ENCODE peak calls at places on chromosome 13, in five cellular contexts. One of them, this sample, is unnamed.

GRCh38 chr13:100508391-100508790 is 80.2 kb downstream of the GGACT start:
- DNase-seq in lower lobe of right lung: no peak
- DNase-seq in right lobe of liver: no peak
- DNase-seq in cardiac fibroblast: no peak
- DNase-seq in DND-41: no peak
- DNase-seq in this sample: no peak

GRCh38 chr13:29162638-29163037 is 342.5 kb downstream of the MTUS2 start:
- DNase-seq in lower lobe of right lung: no peak
- DNase-seq in cardiac fibroblast: no peak
- DNase-seq in right lobe of liver: no peak
- DNase-seq in DND-41: no peak
- DNase-seq in this sample: peak; percentile 61

GRCh38 chr13:66200555-66200954 is 1029.6 kb downstream of the PCDH9 start:
- DNase-seq in right lobe of liver: no peak
- DNase-seq in lower lobe of right lung: no peak
- DNase-seq in cardiac fibroblast: peak; percentile 33
- DNase-seq in DND-41: no peak
- DNase-seq in this sample: no peak

GRCh38 chr13:40624338-40624737 is 42.1 kb downstream of the FOXO1 start:
- DNase-seq in DND-41: no peak
- DNase-seq in cardiac fibroblast: peak; percentile 29
- DNase-seq in lower lobe of right lung: no peak
- DNase-seq in right lobe of liver: no peak
- DNase-seq in this sample: no peak

GRCh38 chr13:44368062-44368591 is 5.5 kb upstream of the SERP2 start:
- DNase-seq in lower lobe of right lung: no peak
- DNase-seq in cardiac fibroblast: no peak
- DNase-seq in right lobe of liver: no peak
- DNase-seq in DND-41: no peak
- DNase-seq in this sample: no peak

GRCh38 chr13:100751826-100752225 is 77.2 kb upstream of the TMTC4 start:
- DNase-seq in right lobe of liver: no peak
- DNase-seq in cardiac fibroblast: no peak
- DNase-seq in lower lobe of right lung: no peak
- DNase-seq in DND-41: no peak
- DNase-seq in this sample: no peak

GRCh38 chr13:99404005-99404755 is 97.0 kb upstream of the GPR183 start:
- DNase-seq in DND-41: no peak
- DNase-seq in cardiac fibroblast: no peak
- DNase-seq in right lobe of liver: no peak
- DNase-seq in lower lobe of right lung: no peak
- DNase-seq in this sample: no peak

GRCh38 chr13:108226184-108226583 is 8.0 kb downstream of the ABHD13 start:
- DNase-seq in DND-41: no peak
- DNase-seq in right lobe of liver: no peak
- DNase-seq in lower lobe of right lung: no peak
- DNase-seq in cardiac fibroblast: no peak
- DNase-seq in this sample: peak; percentile 8

GRCh38 chr13:111027481-111028439 is 87.3 kb upstream of the ARHGEF7 start:
- DNase-seq in lower lobe of right lung: no peak
- DNase-seq in DND-41: no peak
- DNase-seq in cardiac fibroblast: peak; percentile 29
- DNase-seq in right lobe of liver: no peak
- DNase-seq in this sample: no peak

GRCh38 chr13:42498521-42498920 is 75.4 kb upstream of the TNFSF11 start:
- DNase-seq in right lobe of liver: no peak
- DNase-seq in cardiac fibroblast: no peak
- DNase-seq in DND-41: no peak
- DNase-seq in lower lobe of right lung: no peak
- DNase-seq in this sample: peak; percentile 63
- TF ChIP-seq CTCF in right lobe of liver: no peak
- TF ChIP-seq CTCF in cardiac fibroblast: peak; percentile 20
- TF ChIP-seq CTCF in DND-41: peak; percentile 40
- TF ChIP-seq CTCF in lower lobe of right lung: no peak
- TF ChIP-seq CTCF in this sample: peak; percentile 33

DNA sequence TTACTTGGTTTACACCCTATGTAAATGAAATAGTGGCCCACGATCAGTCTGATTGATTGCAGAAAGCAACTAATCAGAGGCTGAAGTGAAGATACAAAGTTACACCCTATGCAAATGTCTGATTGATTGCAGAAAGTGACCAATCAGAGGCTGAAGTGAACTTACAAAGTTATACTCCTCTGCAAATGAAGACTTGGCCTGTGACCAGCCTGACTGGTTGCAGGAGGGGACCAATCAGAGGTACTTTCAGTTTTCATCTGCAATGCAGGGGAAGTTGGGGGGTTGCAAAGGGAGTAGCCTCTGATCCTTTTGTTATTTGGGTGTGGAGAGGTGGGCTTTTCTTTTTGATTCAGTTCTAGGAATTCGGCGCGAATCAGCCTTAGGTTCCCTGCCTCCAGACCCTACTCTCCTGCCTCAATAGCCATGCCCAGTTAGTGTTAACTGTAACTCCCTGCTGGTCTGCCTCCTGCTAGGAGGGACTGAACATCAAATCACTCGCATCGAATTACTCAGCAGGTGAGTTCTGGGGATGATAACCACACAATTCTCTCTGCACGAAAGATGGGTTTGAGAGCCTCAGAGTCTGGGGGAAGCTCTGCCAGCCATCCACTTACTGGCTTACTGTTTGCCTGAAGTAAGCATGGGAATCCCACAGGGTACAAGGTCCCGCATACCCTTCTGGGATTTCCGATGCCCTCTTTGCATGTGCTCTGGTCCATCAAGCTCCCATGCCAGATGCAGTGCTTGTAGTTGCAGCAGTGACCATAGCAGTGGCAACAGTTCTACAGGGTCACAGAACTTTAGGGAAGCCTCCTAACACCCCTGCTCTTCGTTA is 7.5 kb downstream of the ARL11 start:
- DNase-seq in DND-41: peak; percentile 12
- DNase-seq in right lobe of liver: no peak
- DNase-seq in lower lobe of right lung: no peak
- DNase-seq in cardiac fibroblast: peak; percentile 78
- DNase-seq in this sample: peak; percentile 61
- H3K4me3 ChIP-seq in DND-41: no peak overlapping the region
- H3K4me3 ChIP-seq in right lobe of liver: peak overlapping the region; percentile 12
- H3K4me3 ChIP-seq in lower lobe of right lung: peak overlapping the region; percentile 36
- H3K4me3 ChIP-seq in cardiac fibroblast: no peak overlapping the region
- H3K4me3 ChIP-seq in this sample: no peak overlapping the region

GRCh38 chr13:26605845-26606244 is 48.4 kb downstream of the WASF3 start:
- DNase-seq in lower lobe of right lung: no peak
- DNase-seq in cardiac fibroblast: no peak
- DNase-seq in right lobe of liver: peak; percentile 48
- DNase-seq in DND-41: no peak
- DNase-seq in this sample: peak; percentile 2
- TF ChIP-seq CTCF in lower lobe of right lung: no peak
- TF ChIP-seq CTCF in cardiac fibroblast: no peak
- TF ChIP-seq CTCF in right lobe of liver: peak; percentile 10
- TF ChIP-seq CTCF in DND-41: peak; percentile 17
- TF ChIP-seq CTCF in this sample: peak; percentile 19

DNA sequence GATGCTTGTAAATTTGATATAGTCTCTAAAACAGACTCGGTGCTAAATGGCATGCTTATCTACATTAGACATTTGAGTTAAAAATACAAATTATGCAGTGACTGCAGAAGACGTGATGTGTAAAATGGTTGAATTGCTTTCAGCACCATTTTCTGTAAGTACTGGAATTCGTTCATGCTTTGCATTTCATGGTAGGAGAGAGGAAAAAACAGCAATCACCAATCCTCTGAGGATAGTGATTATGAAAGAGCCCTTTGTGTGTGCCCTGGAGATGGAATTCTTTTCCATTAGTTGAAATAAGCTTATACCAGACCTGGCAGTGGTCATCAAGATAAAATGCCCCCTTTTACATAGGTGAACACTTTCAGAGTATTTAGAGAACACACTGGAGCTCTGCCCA is 1.7 kb downstream of the CNMD start:
- DNase-seq in cardiac fibroblast: no peak
- DNase-seq in right lobe of liver: no peak
- DNase-seq in DND-41: no peak
- DNase-seq in lower lobe of right lung: no peak
- DNase-seq in this sample: no peak
- H3K4me3 ChIP-seq in cardiac fibroblast: no peak overlapping the region
- H3K4me3 ChIP-seq in right lobe of liver: no peak overlapping the region
- H3K4me3 ChIP-seq in DND-41: no peak overlapping the region
- H3K4me3 ChIP-seq in lower lobe of right lung: no peak overlapping the region
- H3K4me3 ChIP-seq in this sample: no peak overlapping the region

DNA sequence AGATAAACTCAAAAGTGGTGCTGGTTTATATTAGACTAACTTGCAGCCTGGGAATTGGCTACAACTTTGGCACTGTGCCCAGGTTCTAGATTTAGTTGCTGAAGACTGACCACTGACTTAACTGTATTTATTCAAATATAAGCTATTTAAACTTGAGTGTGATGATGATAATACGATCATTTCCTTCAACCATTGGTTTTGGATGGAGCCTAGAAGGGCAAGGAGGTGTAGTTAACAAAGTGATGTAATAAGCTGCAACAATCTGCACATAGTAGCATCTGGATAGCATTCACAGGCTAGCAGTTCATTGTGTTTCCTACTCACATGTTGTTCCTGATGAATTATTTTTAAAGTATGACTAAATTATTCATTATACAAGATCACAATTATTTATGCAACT is 55.2 kb upstream of the DACH1 start:
- DNase-seq in DND-41: no peak
- DNase-seq in lower lobe of right lung: no peak
- DNase-seq in cardiac fibroblast: peak; percentile 3
- DNase-seq in right lobe of liver: no peak
- DNase-seq in this sample: no peak
- TF ChIP-seq CTCF in DND-41: no peak
- TF ChIP-seq CTCF in lower lobe of right lung: no peak
- TF ChIP-seq CTCF in cardiac fibroblast: no peak
- TF ChIP-seq CTCF in right lobe of liver: no peak
- TF ChIP-seq CTCF in this sample: no peak

GRCh38 chr13:112968910-112969691 is at the start of gene MCF2L:
- DNase-seq in cardiac fibroblast: peak; percentile 42
- DNase-seq in right lobe of liver: no peak
- DNase-seq in DND-41: peak; percentile 73
- DNase-seq in lower lobe of right lung: peak; percentile 66
- DNase-seq in this sample: peak; percentile 3

GRCh38 chr13:112968380-112968909 is 569 bp upstream of the MCF2L start:
- DNase-seq in DND-41: peak; percentile 38
- DNase-seq in lower lobe of right lung: peak; percentile 76
- DNase-seq in cardiac fibroblast: no peak
- DNase-seq in right lobe of liver: peak; percentile 75
- DNase-seq in this sample: peak; percentile 1

GRCh38 chr13:112970552-112971287 is 1.7 kb downstream of the MCF2L start:
- DNase-seq in right lobe of liver: no peak
- DNase-seq in cardiac fibroblast: no peak
- DNase-seq in DND-41: no peak
- DNase-seq in lower lobe of right lung: no peak
- DNase-seq in this sample: no peak

GRCh38 chr13:112971288-112971643 is 2.3 kb downstream of the MCF2L start:
- DNase-seq in lower lobe of right lung: no peak
- DNase-seq in cardiac fibroblast: no peak
- DNase-seq in right lobe of liver: no peak
- DNase-seq in DND-41: no peak
- DNase-seq in this sample: no peak

GRCh38 chr13:112969692-112970338 is 801 bp downstream of the MCF2L start:
- DNase-seq in cardiac fibroblast: no peak
- DNase-seq in DND-41: no peak
- DNase-seq in lower lobe of right lung: no peak
- DNase-seq in right lobe of liver: no peak
- DNase-seq in this sample: no peak
- H3K4me3 ChIP-seq in cardiac fibroblast: no peak overlapping the region
- H3K4me3 ChIP-seq in DND-41: peak overlapping the region; percentile 92
- H3K4me3 ChIP-seq in lower lobe of right lung: peak overlapping the region; percentile 60
- H3K4me3 ChIP-seq in right lobe of liver: peak overlapping the region; percentile 62
- H3K4me3 ChIP-seq in this sample: no peak overlapping the region

GRCh38 chr13:113491418-113491883 is 940 bp upstream of the DCUN1D2 start:
- DNase-seq in right lobe of liver: no peak
- DNase-seq in cardiac fibroblast: peak; percentile 37
- DNase-seq in lower lobe of right lung: peak; percentile 60
- DNase-seq in DND-41: no peak
- DNase-seq in this sample: peak; percentile 24

GRCh38 chr13:113489549-113490495 is 689 bp downstream of the DCUN1D2 start:
- DNase-seq in DND-41: peak; percentile 56
- DNase-seq in cardiac fibroblast: peak; percentile 48
- DNase-seq in right lobe of liver: peak; percentile 59
- DNase-seq in lower lobe of right lung: peak; percentile 60
- DNase-seq in this sample: peak; percentile 50

GRCh38 chr13:113488283-113488682 is 2.2 kb downstream of the DCUN1D2 start:
- DNase-seq in lower lobe of right lung: no peak
- DNase-seq in cardiac fibroblast: no peak
- DNase-seq in right lobe of liver: no peak
- DNase-seq in DND-41: no peak
- DNase-seq in this sample: no peak

GRCh38 chr13:113490496-113491417 is at the start of gene DCUN1D2:
- DNase-seq in right lobe of liver: peak; percentile 96
- DNase-seq in lower lobe of right lung: peak; percentile 95
- DNase-seq in DND-41: peak; percentile 75
- DNase-seq in cardiac fibroblast: peak; percentile 94
- DNase-seq in this sample: peak; percentile 96

GRCh38 chr13:113489171-113489548 is 1.4 kb downstream of the DCUN1D2 start:
- DNase-seq in DND-41: no peak
- DNase-seq in cardiac fibroblast: no peak
- DNase-seq in right lobe of liver: no peak
- DNase-seq in lower lobe of right lung: no peak
- DNase-seq in this sample: no peak
- TF ChIP-seq CTCF in DND-41: no peak
- TF ChIP-seq CTCF in cardiac fibroblast: no peak
- TF ChIP-seq CTCF in right lobe of liver: no peak
- TF ChIP-seq CTCF in lower lobe of right lung: no peak
- TF ChIP-seq CTCF in this sample: no peak

GRCh38 chr13:87674143-87674772 is 3.1 kb downstream of the SLITRK5 start:
- DNase-seq in right lobe of liver: no peak
- DNase-seq in cardiac fibroblast: no peak
- DNase-seq in DND-41: no peak
- DNase-seq in lower lobe of right lung: no peak
- DNase-seq in this sample: no peak
- H3K4me3 ChIP-seq in right lobe of liver: no peak overlapping the region
- H3K4me3 ChIP-seq in cardiac fibroblast: no peak overlapping the region
- H3K4me3 ChIP-seq in DND-41: no peak overlapping the region
- H3K4me3 ChIP-seq in lower lobe of right lung: no peak overlapping the region
- H3K4me3 ChIP-seq in this sample: no peak overlapping the region

This sample was measured in GM12865.